ENCODE peak calls at places on chromosomes 12 and 14, in six cellular contexts. One of them, this sample, is unnamed.

GRCh38 chr14:78598046-78598652 is 428.0 kb downstream of the NRXN3 start:
- DNase-seq in pancreas: peak
- DNase-seq in ovary: peak
- DNase-seq in left lung: no peak
- DNase-seq in heart left ventricle: peak
- DNase-seq in choroid plexus epithelial cell: peak
- DNase-seq in this sample: peak

GRCh38 chr12:125228519-125229260 is 163.5 kb downstream of the AACS start:
- DNase-seq in pancreas: no peak
- DNase-seq in ovary: no peak
- DNase-seq in left lung: no peak
- DNase-seq in heart left ventricle: no peak
- DNase-seq in choroid plexus epithelial cell: no peak
- DNase-seq in this sample: no peak

GRCh38 chr12:89840162-89840922 is 131.7 kb upstream of the ATP2B1 start:
- DNase-seq in pancreas: no peak
- DNase-seq in ovary: no peak
- DNase-seq in left lung: no peak
- DNase-seq in heart left ventricle: no peak
- DNase-seq in choroid plexus epithelial cell: peak
- DNase-seq in this sample: no peak

GRCh38 chr12:132872975-132873421 is 14.4 kb downstream of the CHFR start:
- DNase-seq in pancreas: no peak
- DNase-seq in ovary: no peak
- DNase-seq in left lung: no peak
- DNase-seq in heart left ventricle: no peak
- DNase-seq in choroid plexus epithelial cell: no peak
- DNase-seq in this sample: no peak

GRCh38 chr14:54147285-54147684 is 190.7 kb upstream of the BMP4 start:
- DNase-seq in pancreas: no peak
- DNase-seq in ovary: no peak
- DNase-seq in left lung: no peak
- DNase-seq in heart left ventricle: no peak
- DNase-seq in choroid plexus epithelial cell: peak
- DNase-seq in this sample: peak

GRCh38 chr12:124645530-124646244 is 78.3 kb upstream of the NCOR2 start:
- DNase-seq in pancreas: no peak
- DNase-seq in ovary: no peak
- DNase-seq in left lung: no peak
- DNase-seq in heart left ventricle: no peak
- DNase-seq in choroid plexus epithelial cell: no peak
- DNase-seq in this sample: no peak

GRCh38 chr14:105475269-105475915 is 771 bp downstream of the CRIP2 start:
- DNase-seq in pancreas: no peak
- DNase-seq in ovary: peak
- DNase-seq in left lung: no peak
- DNase-seq in heart left ventricle: peak
- DNase-seq in choroid plexus epithelial cell: no peak
- DNase-seq in this sample: no peak

GRCh38 chr14:91403069-91403600 is 14.5 kb downstream of the CCDC88C start:
- DNase-seq in pancreas: no peak
- DNase-seq in ovary: no peak
- DNase-seq in left lung: no peak
- DNase-seq in heart left ventricle: no peak
- DNase-seq in choroid plexus epithelial cell: no peak
- DNase-seq in this sample: no peak

GRCh38 chr12:108849653-108850052 is 7.7 kb downstream of the SSH1 start:
- DNase-seq in pancreas: no peak
- DNase-seq in ovary: no peak
- DNase-seq in left lung: no peak
- DNase-seq in heart left ventricle: peak
- DNase-seq in choroid plexus epithelial cell: peak
- DNase-seq in this sample: no peak

GRCh38 chr14:87901196-87901595 is 91.8 kb downstream of the GALC start:
- DNase-seq in pancreas: no peak
- DNase-seq in ovary: no peak
- DNase-seq in left lung: no peak
- DNase-seq in heart left ventricle: no peak
- DNase-seq in choroid plexus epithelial cell: no peak
- DNase-seq in this sample: peak

GRCh38 chr12:109827566-109828550 is 5.3 kb downstream of the TRPV4 start:
- DNase-seq in pancreas: no peak
- DNase-seq in ovary: no peak
- DNase-seq in left lung: peak
- DNase-seq in heart left ventricle: peak
- DNase-seq in choroid plexus epithelial cell: peak
- DNase-seq in this sample: no peak